ENCODE peak calls at places on chromosomes 1 and 21, in four cellular contexts. One of them, this sample, is unnamed.

GRCh38 chr1:91712981-91713841 is 172.7 kb downstream of the TGFBR3 start:
- DNase-seq in HepG2: no peak
- DNase-seq in H1: no peak
- DNase-seq in K562: no peak
- DNase-seq in this sample: no peak

GRCh38 chr21:16579538-16579937 is 849.8 kb downstream of the USP25 start:
- DNase-seq in K562: no peak
- DNase-seq in H1: no peak
- DNase-seq in HepG2: no peak
- DNase-seq in this sample: no peak

GRCh38 chr1:174623640-174624039 is 175.9 kb downstream of the GPR52 start:
- DNase-seq in H1: no peak
- DNase-seq in K562: no peak
- DNase-seq in HepG2: peak
- DNase-seq in this sample: no peak

GRCh38 chr1:25927541-25928265 is 21.5 kb upstream of the STMN1 start:
- DNase-seq in H1: no peak
- DNase-seq in HepG2: no peak
- DNase-seq in K562: no peak
- DNase-seq in this sample: no peak

GRCh38 chr1:95197616-95198252 is 36.3 kb upstream of the RWDD3 start:
- DNase-seq in K562: no peak
- DNase-seq in H1: no peak
- DNase-seq in HepG2: no peak
- DNase-seq in this sample: no peak

GRCh38 chr21:32412998-32413504 is 545 bp downstream of the EVA1C start:
- DNase-seq in H1: no peak
- DNase-seq in HepG2: no peak
- DNase-seq in K562: no peak
- DNase-seq in this sample: no peak

GRCh38 chr21:26116456-26117011 is 54.0 kb downstream of the APP start:
- DNase-seq in H1: no peak
- DNase-seq in K562: no peak
- DNase-seq in HepG2: peak
- DNase-seq in this sample: no peak

GRCh38 chr1:152034654-152035405 is 2.0 kb downstream of the S100A11 start:
- DNase-seq in H1: peak
- DNase-seq in K562: peak
- DNase-seq in HepG2: peak
- DNase-seq in this sample: peak

GRCh38 chr1:235442788-235443429 is 61.3 kb downstream of the B3GALNT2 start:
- DNase-seq in K562: peak
- DNase-seq in HepG2: no peak
- DNase-seq in H1: peak
- DNase-seq in this sample: peak

GRCh38 chr1:222652676-222653075 is 34.8 kb downstream of the MIA3 start:
- DNase-seq in K562: no peak
- DNase-seq in H1: no peak
- DNase-seq in HepG2: no peak
- DNase-seq in this sample: no peak

GRCh38 chr1:153292740-153293479 is 19.8 kb downstream of the PGLYRP3 start:
- DNase-seq in H1: peak
- DNase-seq in HepG2: no peak
- DNase-seq in K562: peak
- DNase-seq in this sample: no peak

GRCh38 chr1:31732343-31732742 is 28.5 kb upstream of the COL16A1 start:
- DNase-seq in H1: no peak
- DNase-seq in K562: no peak
- DNase-seq in HepG2: no peak
- DNase-seq in this sample: no peak

GRCh38 chr1:25779387-25779786 is 20.6 kb upstream of the SELENON start:
- DNase-seq in HepG2: no peak
- DNase-seq in H1: no peak
- DNase-seq in K562: no peak
- DNase-seq in this sample: no peak

GRCh38 chr1:115210302-115210711 is 121.0 kb upstream of the TSPAN2 start:
- DNase-seq in HepG2: no peak
- DNase-seq in K562: no peak
- DNase-seq in H1: no peak
- DNase-seq in this sample: no peak

GRCh38 chr21:45029968-45030636 is 44.3 kb upstream of the ADARB1 start:
- DNase-seq in H1: peak
- DNase-seq in HepG2: no peak
- DNase-seq in K562: no peak
- DNase-seq in this sample: no peak

GRCh38 chr1:87346130-87346804 is 17.6 kb downstream of the LMO4 start:
- DNase-seq in HepG2: no peak
- DNase-seq in H1: no peak
- DNase-seq in K562: no peak
- DNase-seq in this sample: no peak

GRCh38 chr1:29193879-29194455 is 12.3 kb upstream of the SRSF4 start:
- DNase-seq in H1: no peak
- DNase-seq in HepG2: no peak
- DNase-seq in K562: no peak
- DNase-seq in this sample: no peak

GRCh38 chr1:29197590-29197924 is 15.9 kb upstream of the SRSF4 start:
- DNase-seq in K562: peak
- DNase-seq in HepG2: peak
- DNase-seq in H1: no peak
- DNase-seq in this sample: peak

GRCh38 chr1:29197993-29198392 is 16.3 kb upstream of the SRSF4 start:
- DNase-seq in H1: no peak
- DNase-seq in HepG2: no peak
- DNase-seq in K562: no peak
- DNase-seq in this sample: no peak

GRCh38 chr1:29196863-29197589 is 15.3 kb upstream of the SRSF4 start:
- DNase-seq in HepG2: no peak
- DNase-seq in H1: no peak
- DNase-seq in K562: no peak
- DNase-seq in this sample: peak

GRCh38 chr1:29195875-29196274 is 14.2 kb upstream of the SRSF4 start:
- DNase-seq in HepG2: no peak
- DNase-seq in K562: no peak
- DNase-seq in H1: no peak
- DNase-seq in this sample: no peak
- TF ChIP-seq RNF2 in HepG2: no peak
- TF ChIP-seq RNF2 in K562: no peak
- TF ChIP-seq RNF2 in H1: no peak
- TF ChIP-seq RNF2 in this sample: no peak

GRCh38 chr1:159980076-159980475 is 26.0 kb upstream of the SLAMF9 start:
- DNase-seq in H1: peak
- DNase-seq in K562: no peak
- DNase-seq in HepG2: no peak
- DNase-seq in this sample: no peak
- TF ChIP-seq RNF2 in H1: no peak
- TF ChIP-seq RNF2 in K562: no peak
- TF ChIP-seq RNF2 in HepG2: no peak
- TF ChIP-seq RNF2 in this sample: no peak

GRCh38 chr1:237250055-237250454 is 208.1 kb downstream of the RYR2 start:
- DNase-seq in K562: no peak
- DNase-seq in HepG2: no peak
- DNase-seq in H1: no peak
- DNase-seq in this sample: no peak
- TF ChIP-seq RNF2 in K562: no peak
- TF ChIP-seq RNF2 in HepG2: no peak
- TF ChIP-seq RNF2 in H1: no peak
- TF ChIP-seq RNF2 in this sample: no peak

GRCh38 chr1:20185834-20186782 is at the start of the genes PLA2G2C and UBXN10:
- DNase-seq in H1: peak
- DNase-seq in HepG2: peak
- DNase-seq in K562: peak
- DNase-seq in this sample: no peak
- TF ChIP-seq RNF2 in H1: no peak
- TF ChIP-seq RNF2 in HepG2: no peak
- TF ChIP-seq RNF2 in K562: no peak
- TF ChIP-seq RNF2 in this sample: no peak

This sample was measured in A549.